ENCODE peak calls at places on chromosomes 5 and 9, in nine cellular contexts. J is pancreas, Q is MM.1S, F is A549, R is gastrocnemius medialis, U is SJSA1, H is right lobe of liver, A is transverse colon, T is heart right ventricle. P is an unnamed sample. For H3K4me1, the result is how much of the 10 kb centered on the place peaks cover.

GRCh38 chr9:35688558-35689350 is 971 bp downstream of the TPM2 start:
- DNase-seq in J (peak), Q (no peak), F (peak), R (peak), U (peak), H (no peak), A (no peak), T (no peak), P (peak)

GRCh38 chr5:113122053-113122452 is 145.5 kb downstream of the DCP2 start:
- DNase-seq in J (no peak), Q (no peak), F (no peak), R (peak), U (no peak), H (no peak), A (no peak), T (no peak), P (no peak)

GRCh38 chr5:39532511-39532910 is 107.7 kb upstream of the DAB2 start:
- DNase-seq in J (no peak), Q (no peak), F (no peak), R (no peak), U (no peak), H (no peak), A (no peak), T (no peak), P (no peak)

GRCh38 chr9:15552641-15553527 is at the start of gene CCDC171:
- DNase-seq in J (peak), Q (peak), F (peak), R (peak), U (peak), H (peak), A (peak), T (peak), P (peak)

GRCh38 chr9:114272739-114273431 is 50.0 kb upstream of the ORM1 start:
- DNase-seq in J (no peak), Q (no peak), F (no peak), R (peak), U (no peak), H (peak), A (no peak), T (no peak), P (no peak)

GRCh38 chr5:168086104-168086610 is 205.3 kb upstream of the WWC1 start:
- DNase-seq in J (no peak), Q (no peak), F (peak), R (no peak), U (peak), H (no peak), A (peak), T (no peak), P (peak)

GRCh38 chr5:147234098-147234824 is 565 bp upstream of the STK32A start:
- DNase-seq in J (no peak), Q (no peak), F (no peak), R (no peak), U (no peak), H (no peak), A (no peak), T (no peak), P (no peak)

GRCh38 chr9:129594632-129595031 is 26.3 kb downstream of the C9orf50 start:
- DNase-seq in J (no peak), Q (no peak), F (no peak), R (no peak), U (no peak), H (no peak), A (no peak), T (no peak), P (no peak)

GRCh38 chr5:145158654-145159199 is 676.4 kb downstream of the PRELID2 start:
- DNase-seq in J (no peak), Q (no peak), F (no peak), R (no peak), U (peak), H (no peak), A (no peak), T (no peak), P (no peak)

GRCh38 chr5:157511656-157512644 is 51.9 kb downstream of the NIPAL4 start:
- DNase-seq in J (peak), Q (no peak), F (peak), R (peak), U (peak), H (peak), A (peak), T (peak), P (peak)

GRCh38 chr5:124315746-124316415 is 430.6 kb downstream of the ZNF608 start:
- DNase-seq in J (no peak), Q (no peak), F (no peak), R (no peak), U (no peak), H (no peak), A (no peak), T (no peak), P (peak)

GRCh38 chr5:132463808-132464154 is 26.8 kb downstream of the IRF1 start:
- DNase-seq in J (no peak), Q (peak), F (no peak), R (no peak), U (no peak), H (no peak), A (peak), T (no peak), P (no peak)

GRCh38 chr9:38313421-38313820 is 79.1 kb upstream of the ALDH1B1 start:
- DNase-seq in J (no peak), Q (no peak), F (no peak), R (no peak), U (no peak), H (no peak), A (no peak), T (no peak), P (peak)

GRCh38 chr9:98182069-98182820 is 10.2 kb downstream of the CORO2A start:
- DNase-seq in J (no peak), Q (no peak), F (no peak), R (no peak), U (no peak), H (no peak), A (no peak), T (no peak), P (no peak)

GRCh38 chr9:88642333-88642732 is 107.4 kb downstream of the NXNL2 start:
- DNase-seq in J (no peak), Q (no peak), F (no peak), R (no peak), U (no peak), H (no peak), A (no peak), T (no peak), P (no peak)

GRCh38 chr5:69042500-69042899 is 51.3 kb upstream of the SLC30A5 start:
- DNase-seq in J (no peak), Q (no peak), F (no peak), R (no peak), U (no peak), H (no peak), A (no peak), T (no peak), P (no peak)
- H3K27ac ChIP-seq in J (peak), Q (no peak), F (no peak), R (peak), U (no peak), H (no peak), A (peak), T (peak), P (no peak)

GRCh38 chr5:82164109-82164956 is 113.8 kb downstream of the RPS23 start:
- DNase-seq in J (no peak), Q (no peak), F (peak), R (no peak), U (peak), H (no peak), A (no peak), T (no peak), P (peak)
- H3K4me1 ChIP-seq in J (under half), Q (under half), F (under half), R (under half), U (half or more), H (under half), A (under half), T (under half), P (under half)

GRCh38 chr5:122076669-122077450 is 1.2 kb downstream of the LOX start:
- DNase-seq in J (peak), Q (peak), F (peak), R (peak), U (peak), H (peak), A (peak), T (peak), P (peak)
- H3K4me3 ChIP-seq in J (peak), Q (peak), F (peak), R (peak), U (peak), H (peak), A (peak), T (peak), P (peak)

GRCh38 chr9:69307446-69308216 is 17.4 kb upstream of the ENTREP1 start:
- DNase-seq in J (no peak), Q (no peak), F (no peak), R (no peak), U (peak), H (no peak), A (no peak), T (no peak), P (no peak)
- H3K27ac ChIP-seq in J (no peak), Q (no peak), F (no peak), R (no peak), U (peak), H (no peak), A (no peak), T (peak), P (no peak)

GRCh38 chr9:122332643-122333042 is 38.2 kb upstream of the PTGS1 start:
- DNase-seq in J (no peak), Q (no peak), F (no peak), R (no peak), U (no peak), H (no peak), A (no peak), T (no peak), P (no peak)

GRCh38 chr9:122329592-122329991 is 41.2 kb upstream of the PTGS1 start:
- DNase-seq in J (no peak), Q (no peak), F (no peak), R (no peak), U (no peak), H (no peak), A (no peak), T (no peak), P (peak)

GRCh38 chr9:122332083-122332482 is 38.7 kb upstream of the PTGS1 start:
- DNase-seq in J (no peak), Q (no peak), F (no peak), R (no peak), U (no peak), H (no peak), A (no peak), T (no peak), P (peak)

GRCh38 chr9:122333169-122333808 is 37.5 kb upstream of the PTGS1 start:
- DNase-seq in J (no peak), Q (no peak), F (no peak), R (no peak), U (no peak), H (no peak), A (no peak), T (no peak), P (no peak)

DNA sequence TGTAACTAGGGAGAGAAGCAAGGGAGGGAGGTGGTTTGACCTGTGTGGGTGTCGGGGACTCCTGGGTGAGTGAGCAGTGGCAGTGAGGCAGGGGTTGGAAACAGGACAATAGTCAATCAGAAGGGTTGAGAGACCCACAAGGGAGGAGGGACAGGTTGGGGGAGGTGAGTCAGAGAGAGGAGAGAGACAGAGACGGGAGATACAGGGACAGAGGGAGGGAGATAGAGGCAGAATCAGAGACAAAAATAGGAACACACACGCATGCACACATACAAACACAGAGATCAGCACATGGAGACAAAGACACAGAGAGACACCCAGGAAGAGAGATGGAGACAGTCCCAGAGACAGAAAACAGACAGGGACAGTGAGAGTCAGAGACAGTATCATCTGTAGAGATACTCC is 39.3 kb upstream of the PTGS1 start:
- DNase-seq in J (no peak), Q (no peak), F (no peak), R (no peak), U (no peak), H (no peak), A (no peak), T (no peak), P (no peak)
- H3K4me1 ChIP-seq in J (under half), Q (under half), F (under half), R (under half), U (under half), H (under half), A (under half), T (under half), P (under half)

DNA sequence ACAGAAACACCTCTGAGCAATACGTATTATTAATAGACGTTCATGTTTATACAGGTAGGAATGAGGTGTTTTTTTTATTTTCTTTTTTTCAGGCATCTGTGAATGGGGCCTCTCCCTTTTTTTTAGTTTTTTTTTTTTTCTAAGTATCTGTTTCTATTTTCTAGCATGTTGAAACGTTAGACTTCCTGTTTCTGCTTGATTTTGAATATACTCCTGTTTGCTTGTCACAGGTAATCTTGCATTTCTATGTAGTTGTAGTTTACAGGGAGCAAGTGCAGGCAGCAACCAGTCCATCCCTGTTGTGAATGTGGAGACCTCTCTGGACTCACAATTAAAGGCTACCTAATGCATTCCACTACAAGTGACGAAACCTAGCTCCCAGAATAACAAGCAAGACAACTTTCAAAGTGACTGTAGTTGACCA is 22.8 kb upstream of the TNFAIP8 start:
- DNase-seq in J (no peak), Q (peak), F (no peak), R (no peak), U (no peak), H (no peak), A (no peak), T (no peak), P (no peak)
- H3K4me3 ChIP-seq in J (no peak), Q (peak), F (no peak), R (no peak), U (no peak), H (no peak), A (no peak), T (peak), P (no peak)

GRCh38 chr5:42970636-42971559 is 69.2 kb downstream of the ANXA2R start:
- DNase-seq in J (no peak), Q (no peak), F (peak), R (no peak), U (no peak), H (no peak), A (no peak), T (peak), P (no peak)

DNA sequence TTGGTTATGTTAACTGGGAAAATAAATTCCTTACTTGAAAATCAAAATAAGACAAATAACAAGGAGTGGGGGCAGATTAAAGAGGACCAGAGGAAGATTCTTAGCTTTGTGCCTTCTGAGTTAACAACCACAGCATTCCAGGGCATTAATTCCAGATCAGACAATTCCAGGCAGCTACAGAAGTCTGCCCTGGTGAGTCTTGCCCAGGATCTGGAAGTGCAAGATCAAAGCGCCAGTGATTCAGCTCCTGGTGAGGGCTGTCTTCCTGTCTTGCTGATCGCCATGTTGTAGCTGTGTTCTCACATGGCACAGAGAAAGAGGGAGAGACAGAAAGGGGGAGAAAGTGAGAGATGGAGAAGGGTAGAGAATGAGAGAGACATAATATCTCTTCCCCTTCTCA is 65.6 kb downstream of the ANXA2R start:
- DNase-seq in J (no peak), Q (no peak), F (no peak), R (no peak), U (no peak), H (no peak), A (no peak), T (no peak), P (no peak)
- H3K27ac ChIP-seq in J (no peak), Q (no peak), F (no peak), R (no peak), U (no peak), H (no peak), A (no peak), T (no peak), P (no peak)

DNA sequence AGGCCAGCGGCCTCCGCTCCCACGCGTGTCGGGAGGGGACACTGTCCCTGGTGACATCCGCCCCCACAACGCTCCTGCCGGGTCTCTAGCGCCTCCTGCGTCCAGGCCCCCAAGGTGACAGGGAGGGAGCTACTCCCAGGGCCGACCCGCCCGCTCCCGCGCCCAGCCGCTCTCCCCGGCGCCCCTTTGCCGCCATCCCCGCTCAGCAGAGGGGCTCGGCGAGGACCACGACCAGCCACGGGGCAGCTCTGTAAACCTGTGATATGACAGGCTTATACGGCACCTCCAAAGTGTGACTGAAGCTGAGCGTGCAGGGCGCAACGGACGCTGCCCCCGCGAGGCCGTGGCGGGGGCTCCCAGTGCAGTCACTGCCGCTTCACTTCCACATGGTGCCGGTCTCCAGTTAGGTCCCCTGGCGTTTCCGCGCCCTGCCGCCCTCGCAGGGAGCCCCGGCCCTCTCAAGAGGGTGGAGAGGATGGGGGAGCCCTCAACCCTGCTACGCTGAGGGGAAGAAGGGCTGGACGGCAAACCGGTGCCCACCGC is 978 bp upstream of the ADCY2 start:
- DNase-seq in J (no peak), Q (no peak), F (no peak), R (peak), U (no peak), H (no peak), A (no peak), T (no peak), P (no peak)
- H3K4me1 ChIP-seq in J (under half), Q (under half), F (under half), R (under half), U (under half), H (under half), A (under half), T (under half), P (under half)

DNA sequence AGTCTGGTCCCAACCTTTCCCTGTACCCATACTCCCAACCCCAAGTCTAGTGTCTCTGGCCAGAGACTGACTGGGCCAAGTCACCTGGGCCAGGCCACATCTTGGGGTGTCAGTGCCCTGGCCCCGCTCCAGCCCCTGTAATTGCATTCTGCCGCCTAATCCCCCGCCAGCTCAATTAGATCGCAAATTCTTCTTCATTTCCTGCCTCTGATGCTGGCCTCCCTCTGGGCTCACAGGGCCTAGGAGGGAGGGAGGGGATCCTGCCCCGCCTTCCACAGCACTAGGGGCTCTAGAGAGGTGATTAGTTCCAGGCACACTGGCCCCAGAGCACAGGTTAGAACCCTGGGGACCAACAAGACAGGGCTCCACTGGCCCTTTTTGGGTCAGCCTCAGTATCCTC is 5.5 kb downstream of the CXXC5 start:
- DNase-seq in J (peak), Q (no peak), F (no peak), R (no peak), U (no peak), H (no peak), A (no peak), T (no peak), P (no peak)
- H3K4me3 ChIP-seq in J (no peak), Q (no peak), F (no peak), R (peak), U (no peak), H (no peak), A (no peak), T (no peak), P (no peak)

P was measured in SJCRH30.